ENCODE peak calls at places on chromosomes 16 and 17, in ten cellular contexts. One of them, this sample, is unnamed.

GRCh38 chr16:11078812-11079459 is 134.6 kb downstream of the CLEC16A start:
- DNase-seq in tibial nerve: peak
- DNase-seq in brain microvascular endothelial cell: peak
- DNase-seq in endodermal cell: no peak
- DNase-seq in stomach: no peak
- DNase-seq in CD4-positive, alpha-beta T cell: no peak
- DNase-seq in activated B cell treated with CpG ODN at 0.5 μM for 24 hours: no peak
- DNase-seq in BJ: peak
- DNase-seq in mucosa of descending colon: peak
- DNase-seq in heart right ventricle: peak
- DNase-seq in this sample: no peak

GRCh38 chr16:77223184-77223583 is 24.0 kb downstream of the SYCE1L start:
- DNase-seq in tibial nerve: no peak
- DNase-seq in brain microvascular endothelial cell: no peak
- DNase-seq in endodermal cell: peak
- DNase-seq in stomach: no peak
- DNase-seq in CD4-positive, alpha-beta T cell: no peak
- DNase-seq in activated B cell treated with CpG ODN at 0.5 μM for 24 hours: no peak
- DNase-seq in BJ: no peak
- DNase-seq in mucosa of descending colon: no peak
- DNase-seq in heart right ventricle: no peak
- DNase-seq in this sample: no peak

GRCh38 chr16:12543700-12544476 is 259.8 kb downstream of the CPPED1 start:
- DNase-seq in tibial nerve: no peak
- DNase-seq in brain microvascular endothelial cell: no peak
- DNase-seq in endodermal cell: no peak
- DNase-seq in stomach: no peak
- DNase-seq in CD4-positive, alpha-beta T cell: no peak
- DNase-seq in activated B cell treated with CpG ODN at 0.5 μM for 24 hours: no peak
- DNase-seq in BJ: no peak
- DNase-seq in mucosa of descending colon: no peak
- DNase-seq in heart right ventricle: no peak
- DNase-seq in this sample: no peak

GRCh38 chr17:76353004-76353598 is 615 bp downstream of the PRPSAP1 start:
- DNase-seq in tibial nerve: no peak
- DNase-seq in brain microvascular endothelial cell: no peak
- DNase-seq in endodermal cell: peak
- DNase-seq in stomach: peak
- DNase-seq in CD4-positive, alpha-beta T cell: no peak
- DNase-seq in activated B cell treated with CpG ODN at 0.5 μM for 24 hours: no peak
- DNase-seq in BJ: no peak
- DNase-seq in mucosa of descending colon: peak
- DNase-seq in heart right ventricle: peak
- DNase-seq in this sample: no peak

GRCh38 chr17:30236807-30237206 is 1.3 kb upstream of the SLC6A4 start:
- DNase-seq in tibial nerve: peak
- DNase-seq in brain microvascular endothelial cell: no peak
- DNase-seq in endodermal cell: peak
- DNase-seq in stomach: peak
- DNase-seq in CD4-positive, alpha-beta T cell: no peak
- DNase-seq in activated B cell treated with CpG ODN at 0.5 μM for 24 hours: no peak
- DNase-seq in BJ: no peak
- DNase-seq in mucosa of descending colon: peak
- DNase-seq in heart right ventricle: peak
- DNase-seq in this sample: peak

GRCh38 chr17:76371656-76372628 is 12.5 kb upstream of the SPHK1 start:
- DNase-seq in tibial nerve: no peak
- DNase-seq in brain microvascular endothelial cell: peak
- DNase-seq in endodermal cell: no peak
- DNase-seq in stomach: no peak
- DNase-seq in CD4-positive, alpha-beta T cell: no peak
- DNase-seq in activated B cell treated with CpG ODN at 0.5 μM for 24 hours: no peak
- DNase-seq in BJ: peak
- DNase-seq in mucosa of descending colon: no peak
- DNase-seq in heart right ventricle: no peak
- DNase-seq in this sample: no peak

GRCh38 chr16:7137560-7138330 is 194.9 kb upstream of the RBFOX1 start:
- DNase-seq in tibial nerve: no peak
- DNase-seq in brain microvascular endothelial cell: no peak
- DNase-seq in endodermal cell: no peak
- DNase-seq in stomach: no peak
- DNase-seq in CD4-positive, alpha-beta T cell: no peak
- DNase-seq in activated B cell treated with CpG ODN at 0.5 μM for 24 hours: no peak
- DNase-seq in BJ: no peak
- DNase-seq in mucosa of descending colon: no peak
- DNase-seq in heart right ventricle: no peak
- DNase-seq in this sample: no peak

GRCh38 chr17:10620823-10621222 is 36.3 kb downstream of the MYH3 start:
- DNase-seq in tibial nerve: no peak
- DNase-seq in brain microvascular endothelial cell: no peak
- DNase-seq in endodermal cell: no peak
- DNase-seq in stomach: no peak
- DNase-seq in CD4-positive, alpha-beta T cell: no peak
- DNase-seq in activated B cell treated with CpG ODN at 0.5 μM for 24 hours: no peak
- DNase-seq in BJ: no peak
- DNase-seq in mucosa of descending colon: peak
- DNase-seq in heart right ventricle: no peak
- DNase-seq in this sample: no peak

GRCh38 chr17:17358060-17358751 is 55.0 kb downstream of the NT5M start:
- DNase-seq in tibial nerve: no peak
- DNase-seq in brain microvascular endothelial cell: no peak
- DNase-seq in endodermal cell: peak
- DNase-seq in stomach: no peak
- DNase-seq in CD4-positive, alpha-beta T cell: no peak
- DNase-seq in activated B cell treated with CpG ODN at 0.5 μM for 24 hours: no peak
- DNase-seq in BJ: no peak
- DNase-seq in mucosa of descending colon: no peak
- DNase-seq in heart right ventricle: no peak
- DNase-seq in this sample: no peak

GRCh38 chr16:57569306-57569946 is 27.0 kb downstream of the ADGRG5 start:
- DNase-seq in tibial nerve: no peak
- DNase-seq in brain microvascular endothelial cell: no peak
- DNase-seq in endodermal cell: no peak
- DNase-seq in stomach: no peak
- DNase-seq in CD4-positive, alpha-beta T cell: no peak
- DNase-seq in activated B cell treated with CpG ODN at 0.5 μM for 24 hours: no peak
- DNase-seq in BJ: no peak
- DNase-seq in mucosa of descending colon: no peak
- DNase-seq in heart right ventricle: no peak
- DNase-seq in this sample: no peak

GRCh38 chr17:66417300-66417719 is 114.9 kb downstream of the PRKCA start:
- DNase-seq in tibial nerve: no peak
- DNase-seq in brain microvascular endothelial cell: no peak
- DNase-seq in endodermal cell: peak
- DNase-seq in stomach: no peak
- DNase-seq in CD4-positive, alpha-beta T cell: no peak
- DNase-seq in activated B cell treated with CpG ODN at 0.5 μM for 24 hours: no peak
- DNase-seq in BJ: no peak
- DNase-seq in mucosa of descending colon: no peak
- DNase-seq in heart right ventricle: no peak
- DNase-seq in this sample: no peak

GRCh38 chr16:86011532-86011931 is 112.6 kb downstream of the IRF8 start:
- DNase-seq in tibial nerve: no peak
- DNase-seq in brain microvascular endothelial cell: no peak
- DNase-seq in endodermal cell: peak
- DNase-seq in stomach: no peak
- DNase-seq in CD4-positive, alpha-beta T cell: no peak
- DNase-seq in activated B cell treated with CpG ODN at 0.5 μM for 24 hours: peak
- DNase-seq in BJ: no peak
- DNase-seq in mucosa of descending colon: no peak
- DNase-seq in heart right ventricle: no peak
- DNase-seq in this sample: no peak

GRCh38 chr17:79800325-79801155 is 3.7 kb upstream of the CBX8 start:
- DNase-seq in tibial nerve: no peak
- DNase-seq in brain microvascular endothelial cell: peak
- DNase-seq in endodermal cell: peak
- DNase-seq in stomach: no peak
- DNase-seq in CD4-positive, alpha-beta T cell: no peak
- DNase-seq in activated B cell treated with CpG ODN at 0.5 μM for 24 hours: no peak
- DNase-seq in BJ: no peak
- DNase-seq in mucosa of descending colon: peak
- DNase-seq in heart right ventricle: no peak
- DNase-seq in this sample: no peak

GRCh38 chr16:82341146-82341669 is 171.2 kb upstream of the MPHOSPH6 start:
- DNase-seq in tibial nerve: no peak
- DNase-seq in brain microvascular endothelial cell: no peak
- DNase-seq in endodermal cell: no peak
- DNase-seq in stomach: no peak
- DNase-seq in CD4-positive, alpha-beta T cell: no peak
- DNase-seq in activated B cell treated with CpG ODN at 0.5 μM for 24 hours: no peak
- DNase-seq in BJ: no peak
- DNase-seq in mucosa of descending colon: no peak
- DNase-seq in heart right ventricle: no peak
- DNase-seq in this sample: no peak

GRCh38 chr16:2075631-2076030 is 27.8 kb downstream of the TSC2 start:
- DNase-seq in tibial nerve: no peak
- DNase-seq in brain microvascular endothelial cell: no peak
- DNase-seq in endodermal cell: no peak
- DNase-seq in stomach: no peak
- DNase-seq in CD4-positive, alpha-beta T cell: no peak
- DNase-seq in activated B cell treated with CpG ODN at 0.5 μM for 24 hours: no peak
- DNase-seq in BJ: no peak
- DNase-seq in mucosa of descending colon: no peak
- DNase-seq in heart right ventricle: no peak
- DNase-seq in this sample: no peak

GRCh38 chr17:72749119-72749572 is 343.3 kb downstream of the SLC39A11 start:
- DNase-seq in tibial nerve: no peak
- DNase-seq in brain microvascular endothelial cell: no peak
- DNase-seq in endodermal cell: no peak
- DNase-seq in stomach: no peak
- DNase-seq in CD4-positive, alpha-beta T cell: no peak
- DNase-seq in activated B cell treated with CpG ODN at 0.5 μM for 24 hours: no peak
- DNase-seq in BJ: no peak
- DNase-seq in mucosa of descending colon: peak
- DNase-seq in heart right ventricle: no peak
- DNase-seq in this sample: no peak

GRCh38 chr17:63082952-63083351 is 116.9 kb downstream of the TANC2 start:
- DNase-seq in tibial nerve: no peak
- DNase-seq in brain microvascular endothelial cell: peak
- DNase-seq in endodermal cell: no peak
- DNase-seq in stomach: no peak
- DNase-seq in CD4-positive, alpha-beta T cell: no peak
- DNase-seq in activated B cell treated with CpG ODN at 0.5 μM for 24 hours: no peak
- DNase-seq in BJ: no peak
- DNase-seq in mucosa of descending colon: no peak
- DNase-seq in heart right ventricle: no peak
- DNase-seq in this sample: no peak

GRCh38 chr17:41777157-41777578 is 9.3 kb downstream of the JUP start:
- DNase-seq in tibial nerve: no peak
- DNase-seq in brain microvascular endothelial cell: no peak
- DNase-seq in endodermal cell: peak
- DNase-seq in stomach: peak
- DNase-seq in CD4-positive, alpha-beta T cell: no peak
- DNase-seq in activated B cell treated with CpG ODN at 0.5 μM for 24 hours: no peak
- DNase-seq in BJ: no peak
- DNase-seq in mucosa of descending colon: no peak
- DNase-seq in heart right ventricle: peak
- DNase-seq in this sample: no peak

GRCh38 chr16:51151951-51152663 is 1.0 kb upstream of the SALL1 start:
- DNase-seq in tibial nerve: peak
- DNase-seq in brain microvascular endothelial cell: no peak
- DNase-seq in endodermal cell: peak
- DNase-seq in stomach: peak
- DNase-seq in CD4-positive, alpha-beta T cell: no peak
- DNase-seq in activated B cell treated with CpG ODN at 0.5 μM for 24 hours: no peak
- DNase-seq in BJ: no peak
- DNase-seq in mucosa of descending colon: peak
- DNase-seq in heart right ventricle: peak
- DNase-seq in this sample: peak

GRCh38 chr16:89374393-89374948 is 115.9 kb downstream of the ANKRD11 start:
- DNase-seq in tibial nerve: no peak
- DNase-seq in brain microvascular endothelial cell: peak
- DNase-seq in endodermal cell: peak
- DNase-seq in stomach: no peak
- DNase-seq in CD4-positive, alpha-beta T cell: no peak
- DNase-seq in activated B cell treated with CpG ODN at 0.5 μM for 24 hours: no peak
- DNase-seq in BJ: no peak
- DNase-seq in mucosa of descending colon: no peak
- DNase-seq in heart right ventricle: peak
- DNase-seq in this sample: no peak
- TF ChIP-seq CTCF in tibial nerve: no peak
- TF ChIP-seq CTCF in brain microvascular endothelial cell: peak
- TF ChIP-seq CTCF in endodermal cell: peak
- TF ChIP-seq CTCF in stomach: no peak
- TF ChIP-seq CTCF in CD4-positive, alpha-beta T cell: no peak
- TF ChIP-seq CTCF in activated B cell treated with CpG ODN at 0.5 μM for 24 hours: no peak
- TF ChIP-seq CTCF in BJ: peak
- TF ChIP-seq CTCF in mucosa of descending colon: no peak
- TF ChIP-seq CTCF in heart right ventricle: no peak
- TF ChIP-seq CTCF in this sample: no peak

GRCh38 chr16:8899709-8900317 is 17.7 kb downstream of the LITAFD start:
- DNase-seq in tibial nerve: no peak
- DNase-seq in brain microvascular endothelial cell: no peak
- DNase-seq in endodermal cell: no peak
- DNase-seq in stomach: no peak
- DNase-seq in CD4-positive, alpha-beta T cell: no peak
- DNase-seq in activated B cell treated with CpG ODN at 0.5 μM for 24 hours: no peak
- DNase-seq in BJ: no peak
- DNase-seq in mucosa of descending colon: no peak
- DNase-seq in heart right ventricle: no peak
- DNase-seq in this sample: no peak
- TF ChIP-seq CTCF in tibial nerve: no peak
- TF ChIP-seq CTCF in brain microvascular endothelial cell: no peak
- TF ChIP-seq CTCF in endodermal cell: peak
- TF ChIP-seq CTCF in stomach: no peak
- TF ChIP-seq CTCF in CD4-positive, alpha-beta T cell: no peak
- TF ChIP-seq CTCF in activated B cell treated with CpG ODN at 0.5 μM for 24 hours: no peak
- TF ChIP-seq CTCF in BJ: no peak
- TF ChIP-seq CTCF in mucosa of descending colon: no peak
- TF ChIP-seq CTCF in heart right ventricle: no peak
- TF ChIP-seq CTCF in this sample: no peak

DNA sequence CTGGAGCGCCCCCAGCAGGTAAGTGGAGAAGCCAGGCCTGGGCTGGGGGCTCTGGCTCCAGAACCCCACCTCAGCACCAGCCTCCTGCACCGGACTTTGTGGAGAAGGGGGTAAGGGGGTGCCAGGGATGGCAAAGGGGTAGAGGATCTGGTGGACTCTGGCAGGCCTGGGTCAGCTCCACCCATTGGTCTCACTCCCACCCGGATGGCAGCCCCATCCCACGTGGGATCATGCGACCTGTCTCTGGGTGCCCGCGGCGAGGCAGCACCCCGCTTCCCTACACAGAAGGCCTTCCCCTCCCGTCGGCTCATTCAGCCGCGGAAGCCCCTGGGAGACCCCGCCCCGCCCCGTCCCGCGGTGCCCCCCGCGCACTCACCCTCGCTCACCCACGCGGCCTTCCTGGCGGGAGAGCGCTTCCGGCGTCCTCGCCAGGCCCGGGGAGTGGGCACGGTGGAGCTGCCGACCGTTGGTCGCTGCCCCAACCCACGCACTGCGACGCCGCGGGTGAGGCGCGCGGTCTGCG is 498 bp upstream of the PLEKHG4 start:
- DNase-seq in tibial nerve: no peak
- DNase-seq in brain microvascular endothelial cell: no peak
- DNase-seq in endodermal cell: peak
- DNase-seq in stomach: no peak
- DNase-seq in CD4-positive, alpha-beta T cell: peak
- DNase-seq in activated B cell treated with CpG ODN at 0.5 μM for 24 hours: no peak
- DNase-seq in BJ: no peak
- DNase-seq in mucosa of descending colon: peak
- DNase-seq in heart right ventricle: no peak
- DNase-seq in this sample: no peak
- TF ChIP-seq CTCF in tibial nerve: no peak
- TF ChIP-seq CTCF in brain microvascular endothelial cell: peak
- TF ChIP-seq CTCF in endodermal cell: peak
- TF ChIP-seq CTCF in stomach: no peak
- TF ChIP-seq CTCF in CD4-positive, alpha-beta T cell: no peak
- TF ChIP-seq CTCF in activated B cell treated with CpG ODN at 0.5 μM for 24 hours: no peak
- TF ChIP-seq CTCF in BJ: peak
- TF ChIP-seq CTCF in mucosa of descending colon: no peak
- TF ChIP-seq CTCF in heart right ventricle: no peak
- TF ChIP-seq CTCF in this sample: peak

GRCh38 chr16:69855587-69855986 is 93.5 kb downstream of the WWP2 start:
- DNase-seq in tibial nerve: no peak
- DNase-seq in brain microvascular endothelial cell: no peak
- DNase-seq in endodermal cell: no peak
- DNase-seq in stomach: no peak
- DNase-seq in CD4-positive, alpha-beta T cell: no peak
- DNase-seq in activated B cell treated with CpG ODN at 0.5 μM for 24 hours: no peak
- DNase-seq in BJ: no peak
- DNase-seq in mucosa of descending colon: no peak
- DNase-seq in heart right ventricle: no peak
- DNase-seq in this sample: no peak
- TF ChIP-seq CTCF in tibial nerve: no peak
- TF ChIP-seq CTCF in brain microvascular endothelial cell: no peak
- TF ChIP-seq CTCF in endodermal cell: no peak
- TF ChIP-seq CTCF in stomach: no peak
- TF ChIP-seq CTCF in CD4-positive, alpha-beta T cell: no peak
- TF ChIP-seq CTCF in activated B cell treated with CpG ODN at 0.5 μM for 24 hours: no peak
- TF ChIP-seq CTCF in BJ: no peak
- TF ChIP-seq CTCF in mucosa of descending colon: no peak
- TF ChIP-seq CTCF in heart right ventricle: no peak
- TF ChIP-seq CTCF in this sample: no peak